ENCODE peak calls at places on chromosomes 13 and 19, in seven cellular contexts. Q, Y, W, K, R, T and U are unnamed samples.

GRCh38 chr19:52190679-52191293 is 934 bp downstream of the PPP2R1A start:
- DNase-seq in W (peak; percentile 48), Q (peak; percentile 43), T (peak; percentile 12), R (peak; percentile 55), K (no peak), Y (peak; percentile 55), U (no peak)

GRCh38 chr19:49403404-49404187 is 15.5 kb downstream of the KASH5 start:
- DNase-seq in Y (no peak), K (no peak), R (no peak), T (no peak), Q (no peak), W (no peak), U (no peak)

GRCh38 chr19:11375143-11375948 is 880 bp downstream of the SWSAP1 start:
- DNase-seq in K (no peak), T (no peak), Q (no peak), R (no peak), W (peak; percentile 85), Y (peak; percentile 81), U (peak; percentile 54)

GRCh38 chr13:113027566-113027965 is 58.6 kb downstream of the MCF2L start:
- DNase-seq in K (no peak), Y (no peak), Q (no peak), R (no peak), T (no peak), W (peak; percentile 50), U (no peak)

GRCh38 chr19:54473071-54473941 is at the start of gene CDC42EP5:
- DNase-seq in R (peak; percentile 78), K (no peak), T (peak; percentile 51), Y (peak; percentile 59), W (peak; percentile 90), Q (peak; percentile 65), U (no peak)

GRCh38 chr13:73835138-73835721 is 299.0 kb downstream of the KLF12 start:
- DNase-seq in K (no peak), Y (no peak), T (peak; percentile 55), Q (peak; percentile 36), R (peak; percentile 59), W (no peak), U (no peak)

GRCh38 chr13:43057653-43058317 is 34.4 kb downstream of the DNAJC15 start:
- DNase-seq in Y (no peak), W (no peak), T (no peak), K (no peak), R (no peak), Q (no peak), U (no peak)

GRCh38 chr13:22964245-22964966 is 216.4 kb upstream of the SGCG start:
- DNase-seq in W (peak; percentile 45), Y (no peak), Q (no peak), K (no peak), T (no peak), R (no peak), U (no peak)

GRCh38 chr19:50814883-50815282 is 8.7 kb downstream of the KLK1 start:
- DNase-seq in Y (no peak), T (no peak), W (no peak), K (no peak), R (no peak), Q (no peak), U (no peak)

GRCh38 chr13:98253526-98253925 is 76.5 kb upstream of the RNF113B start:
- DNase-seq in Y (no peak), Q (no peak), K (no peak), W (no peak), T (no peak), R (peak; percentile 68), U (no peak)

GRCh38 chr19:38317104-38317612 is 1.4 kb upstream of the YIF1B start:
- DNase-seq in Y (no peak), R (no peak), T (no peak), Q (no peak), K (no peak), W (no peak), U (peak; percentile 60)

GRCh38 chr13:112651750-112652511 is 37.9 kb upstream of the ATP11A start:
- DNase-seq in R (no peak), K (peak; percentile 31), Y (peak; percentile 32), T (no peak), W (peak; percentile 29), Q (no peak), U (no peak)

GRCh38 chr13:33782631-33783030 is 35.3 kb upstream of the RFC3 start:
- DNase-seq in Y (no peak), T (no peak), K (no peak), R (no peak), W (no peak), Q (no peak), U (no peak)

GRCh38 chr19:3774621-3775373 is 2.8 kb upstream of the RAX2 start:
- DNase-seq in T (no peak), Y (no peak), K (no peak), R (no peak), Q (no peak), W (peak; percentile 73), U (no peak)

GRCh38 chr13:82323101-82323500 is 1559.2 kb downstream of the SLITRK1 start:
- DNase-seq in Y (no peak), T (no peak), W (no peak), R (no peak), K (no peak), Q (no peak), U (no peak)

GRCh38 chr19:12090807-12091206 is 26.3 kb downstream of the ZNF844 start:
- DNase-seq in R (peak; percentile 66), Y (peak; percentile 71), T (peak; percentile 29), W (no peak), Q (peak; percentile 10), K (no peak), U (peak; percentile 61)

GRCh38 chr13:42110410-42111155 is 62.1 kb downstream of the DGKH start:
- DNase-seq in Y (no peak), W (no peak), Q (peak; percentile 73), K (no peak), T (peak; percentile 69), R (peak; percentile 84), U (no peak)

GRCh38 chr19:53927745-53928144 is 18.7 kb downstream of the CACNG7 start:
- DNase-seq in W (no peak), Q (peak; percentile 29), T (peak; percentile 29), Y (no peak), R (peak; percentile 66), K (no peak), U (no peak)

GRCh38 chr19:17086129-17086528 is 10.6 kb downstream of the MYO9B start:
- DNase-seq in W (peak; percentile 59), R (no peak), K (no peak), Q (no peak), T (no peak), Y (no peak), U (no peak)

GRCh38 chr13:49497272-49497671 is 1.5 kb downstream of the PHF11 start:
- DNase-seq in K (no peak), W (no peak), Q (no peak), T (no peak), R (no peak), Y (no peak), U (no peak)

GRCh38 chr13:66483712-66484111 is 746.4 kb downstream of the PCDH9 start:
- DNase-seq in Y (no peak), W (peak; percentile 23), Q (no peak), K (no peak), R (no peak), T (no peak), U (no peak)

GRCh38 chr19:19633711-19634515 is 5.9 kb upstream of the LPAR2 start:
- DNase-seq in Y (no peak), K (no peak), R (no peak), W (peak; percentile 69), T (no peak), Q (no peak), U (no peak)

GRCh38 chr13:62702502-62702901 is 1286.9 kb upstream of the PCDH20 start:
- DNase-seq in W (no peak), K (no peak), R (no peak), T (no peak), Q (no peak), Y (no peak), U (no peak)

GRCh38 chr19:53905787-53906186 is 3.3 kb upstream of the CACNG7 start:
- DNase-seq in K (no peak), Q (no peak), Y (no peak), T (no peak), W (no peak), R (no peak), U (no peak)

GRCh38 chr13:44903596-44903995 is 85.7 kb downstream of the NUFIP1 start:
- DNase-seq in R (peak; percentile 96), Y (peak; percentile 57), T (no peak), Q (no peak), K (no peak), W (peak; percentile 81), U (no peak)

GRCh38 chr13:42964681-42965305 is 27.2 kb downstream of the EPSTI1 start:
- DNase-seq in W (no peak), R (no peak), Q (no peak), Y (no peak), T (no peak), K (no peak), U (no peak)

GRCh38 chr13:27168870-27169525 is 2.6 kb downstream of the USP12 start:
- DNase-seq in R (peak; percentile 36), K (no peak), T (peak; percentile 20), W (no peak), Y (no peak), Q (no peak), U (no peak)

GRCh38 chr13:20359335-20359734 is 127.2 kb upstream of the GJB6 start:
- DNase-seq in R (peak; percentile 100), T (peak; percentile 100), Q (peak; percentile 99), K (no peak), Y (no peak), W (no peak), U (no peak)

GRCh38 chr13:93660664-93661063 is 434.1 kb downstream of the GPC6 start:
- DNase-seq in Y (no peak), T (no peak), Q (no peak), W (no peak), R (no peak), K (no peak), U (no peak)

GRCh38 chr19:57578487-57579205 is at the start of gene ZNF416:
- DNase-seq in Q (peak; percentile 97), T (peak; percentile 96), Y (peak; percentile 97), W (peak; percentile 92), R (peak; percentile 99), K (peak; percentile 95), U (peak; percentile 96)
- TF ChIP-seq CTCF in Q (peak; percentile 32), T (peak; percentile 27), Y (no peak), W (no peak), R (peak; percentile 3), K (peak; percentile 17), U (no peak)

GRCh38 chr19:5997371-5997770 is 19.4 kb upstream of the RANBP3 start:
- DNase-seq in W (no peak), K (no peak), Y (no peak), Q (no peak), T (no peak), R (no peak), U (no peak)
- TF ChIP-seq CTCF in W (no peak), K (no peak), Y (no peak), Q (peak; percentile 12), T (no peak), R (no peak), U (no peak)

GRCh38 chr13:109158383-109158782 is 529.0 kb downstream of the MYO16 start:
- DNase-seq in W (no peak), K (no peak), Y (no peak), Q (peak; percentile 26), T (peak; percentile 61), R (no peak), U (no peak)
- TF ChIP-seq CTCF in W (no peak), K (no peak), Y (no peak), Q (no peak), T (no peak), R (no peak), U (no peak)

DNA sequence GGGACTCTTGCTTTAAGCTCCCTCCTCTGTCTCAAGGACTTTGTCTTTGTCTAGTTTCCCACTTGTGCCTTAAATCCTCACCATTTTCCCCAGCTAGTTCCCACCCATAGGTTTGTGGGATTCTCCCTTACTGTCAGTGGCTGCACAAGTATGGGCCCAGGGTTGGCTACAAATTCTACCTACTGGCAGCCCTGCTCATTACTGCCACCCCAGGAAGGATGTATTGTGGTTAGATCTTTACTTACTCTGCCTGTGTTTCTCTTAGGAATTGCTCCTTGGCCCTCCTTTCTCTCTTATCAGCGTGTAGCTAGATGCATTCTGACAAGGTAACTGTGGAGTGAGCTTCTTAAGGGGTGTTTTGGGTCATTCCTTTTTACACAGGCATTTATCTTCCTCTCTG is 413.5 kb upstream of the PCDH9 start:
- DNase-seq in Y (no peak), R (no peak), K (no peak), Q (no peak), W (no peak), T (no peak), U (no peak)
- TF ChIP-seq CTCF in Y (no peak), R (no peak), K (no peak), Q (no peak), W (no peak), T (no peak), U (no peak)